ENCODE peak calls at places on chromosome 22, in four cellular contexts. Q, X, D and L are unnamed samples.
A peak's percentile ranks its signal among the peaks of the same experiment; 100 is the strongest.

GRCh38 chr22:26322179-26322905 is 106.7 kb upstream of the ASPHD2 start:
- DNase-seq in X (peak; percentile 71), Q (no peak), D (no peak), L (peak; percentile 12)

GRCh38 chr22:48186121-48186790 is 1423.8 kb downstream of the TBC1D22A start:
- DNase-seq in D (no peak), X (no peak), Q (no peak), L (no peak)

GRCh38 chr22:23803001-23803819 is 16.4 kb downstream of the SMARCB1 start:
- DNase-seq in D (no peak), Q (no peak), X (no peak), L (no peak)

GRCh38 chr22:30309981-30310672 is 16.6 kb downstream of the TBC1D10A start:
- DNase-seq in X (no peak), Q (no peak), D (no peak), L (no peak)

GRCh38 chr22:24424901-24425775 is 2.3 kb upstream of the ADORA2A start:
- DNase-seq in X (no peak), Q (no peak), D (no peak), L (no peak)

GRCh38 chr22:48821346-48822186 is 1006.1 kb downstream of the BRD1 start:
- DNase-seq in Q (no peak), X (no peak), D (peak; percentile 1), L (no peak)

GRCh38 chr22:50678651-50679521 is 6.3 kb downstream of the SHANK3 start:
- DNase-seq in D (no peak), X (no peak), Q (no peak), L (no peak)

GRCh38 chr22:35043251-35043931 is 22.6 kb upstream of the ISX start:
- DNase-seq in D (peak; percentile 56), Q (no peak), X (no peak), L (no peak)

GRCh38 chr22:31683181-31684105 is 21.4 kb upstream of the PISD start:
- DNase-seq in D (no peak), Q (no peak), X (no peak), L (no peak)

GRCh38 chr22:38338772-38339379 is 21.6 kb upstream of the CSNK1E start:
- DNase-seq in D (no peak), X (no peak), Q (no peak), L (no peak)

GRCh38 chr22:45154383-45154782 is 9.3 kb upstream of the NUP50 start:
- DNase-seq in D (no peak), X (peak; percentile 53), Q (no peak), L (no peak)

GRCh38 chr22:37481347-37481907 is 4.8 kb downstream of the MFNG start:
- DNase-seq in Q (no peak), X (no peak), D (no peak), L (no peak)

GRCh38 chr22:38431266-38432010 is 23.6 kb downstream of the KCNJ4 start:
- DNase-seq in D (no peak), X (no peak), Q (no peak), L (no peak)

GRCh38 chr22:49270595-49271368 is 556.9 kb downstream of the BRD1 start:
- DNase-seq in D (no peak), Q (no peak), X (no peak), L (no peak)

GRCh38 chr22:27801616-27802388 is at the start of gene MN1:
- DNase-seq in D (peak; percentile 86), Q (peak; percentile 79), X (no peak), L (peak; percentile 75)

GRCh38 chr22:26756675-26757293 is 99.4 kb downstream of the MIAT start:
- DNase-seq in Q (peak; percentile 67), X (peak; percentile 49), D (peak; percentile 84), L (peak; percentile 69)

GRCh38 chr22:50417544-50417943 is 57.3 kb downstream of the SBF1 start:
- DNase-seq in D (no peak), Q (no peak), X (no peak), L (no peak)

GRCh38 chr22:47586038-47586437 is 823.6 kb downstream of the TBC1D22A start:
- DNase-seq in D (no peak), X (no peak), Q (no peak), L (no peak)

GRCh38 chr22:27133951-27134664 is 476.7 kb downstream of the MIAT start:
- DNase-seq in X (peak; percentile 93), D (no peak), Q (no peak), L (no peak)

GRCh38 chr22:45435544-45436139 is 22.1 kb downstream of the RIBC2 start:
- DNase-seq in D (peak; percentile 93), Q (peak; percentile 80), X (peak; percentile 87), L (peak; percentile 89)

GRCh38 chr22:27212617-27213177 is 555.3 kb downstream of the MIAT start:
- DNase-seq in Q (no peak), D (no peak), X (peak; percentile 90), L (peak; percentile 96)

GRCh38 chr22:32144875-32145274 is 14.2 kb downstream of the C22orf42 start:
- DNase-seq in X (no peak), Q (no peak), D (no peak), L (no peak)

GRCh38 chr22:22692707-22693530 is 48.5 kb downstream of the GGTLC2 start:
- DNase-seq in Q (peak; percentile 33), X (peak; percentile 31), D (peak; percentile 86), L (peak; percentile 30)

DNA sequence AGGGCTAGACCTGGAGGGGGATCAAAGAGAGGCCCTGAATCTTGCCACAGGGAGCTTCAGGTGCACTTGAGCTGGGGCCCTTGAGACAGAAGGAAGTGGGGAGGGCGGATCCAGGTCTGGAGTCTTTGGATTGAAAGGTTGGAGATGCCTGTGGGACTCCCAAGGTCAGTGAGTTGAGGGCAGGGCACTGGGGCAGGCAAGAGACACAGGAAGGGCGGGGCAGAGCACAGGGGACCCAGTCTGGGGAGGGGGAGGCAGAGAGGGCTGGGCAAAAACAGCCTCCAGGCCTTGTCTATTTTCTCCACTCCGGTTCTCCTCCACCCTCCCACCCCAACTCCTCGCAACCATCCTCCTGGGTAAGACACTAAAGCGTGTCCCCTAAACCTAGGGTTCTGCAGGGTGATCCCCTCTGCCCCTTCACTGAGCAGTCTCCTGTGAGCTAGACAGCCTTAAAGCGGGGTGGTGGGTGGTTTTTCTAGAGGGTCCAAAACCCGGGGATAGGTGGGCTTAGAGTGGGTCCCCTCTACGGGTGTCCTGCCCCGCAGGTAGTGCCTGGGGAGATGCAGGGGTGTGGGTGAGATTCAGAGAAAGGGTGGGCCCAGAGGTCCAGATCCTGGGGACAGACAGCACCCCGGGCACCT is 38.6 kb upstream of the CELSR1 start:
- DNase-seq in X (no peak), D (peak; percentile 71), Q (no peak), L (no peak)
- H3K27ac ChIP-seq in X (no peak overlapping the region), D (no peak overlapping the region), Q (no peak overlapping the region), L (no peak overlapping the region)

DNA sequence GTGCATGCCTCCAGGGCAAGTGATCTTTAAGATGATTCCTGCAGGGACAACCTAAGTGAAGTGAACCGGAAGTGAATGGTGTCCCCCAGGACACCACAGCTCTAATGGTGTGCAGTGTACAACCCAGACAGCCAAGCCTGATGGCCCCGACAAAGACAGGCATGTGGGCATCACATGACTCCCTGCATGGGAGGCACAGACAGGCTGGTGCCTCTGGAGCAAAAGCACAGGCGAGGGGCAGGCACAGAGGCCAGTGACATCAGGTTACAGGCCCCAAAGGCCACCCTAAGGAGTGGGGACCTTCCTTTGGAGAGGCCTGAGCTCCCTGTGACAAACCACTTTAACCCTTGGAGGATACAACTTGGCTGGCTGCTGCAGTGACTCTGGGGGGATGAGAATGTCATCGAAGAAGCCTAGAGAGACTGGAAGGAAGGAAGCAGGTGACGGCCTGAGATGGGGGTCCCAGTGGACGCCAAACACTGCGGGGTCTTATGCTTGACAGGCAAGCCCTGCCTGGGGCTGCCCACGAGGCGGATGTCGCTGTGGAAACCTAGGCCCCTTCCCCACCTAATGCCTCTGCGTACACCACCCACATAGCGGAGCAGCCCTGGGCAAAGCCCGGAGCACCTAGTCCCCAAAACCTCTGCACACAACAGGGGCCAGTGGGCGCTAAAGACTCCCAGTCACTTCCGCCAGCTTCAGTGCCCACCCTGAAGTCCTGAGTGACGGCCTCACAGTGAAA is 12.4 kb downstream of the POLR3H start:
- DNase-seq in X (no peak), Q (no peak), D (no peak), L (no peak)
- H3K27ac ChIP-seq in X (no peak overlapping the region), Q (no peak overlapping the region), D (no peak overlapping the region), L (no peak overlapping the region)

GRCh38 chr22:17788528-17789378 is 14.5 kb upstream of the BID start:
- DNase-seq in X (no peak), Q (no peak), D (peak; percentile 44), L (no peak)
- H3K27ac ChIP-seq in X (no peak overlapping the region), Q (no peak overlapping the region), D (no peak overlapping the region), L (no peak overlapping the region)

GRCh38 chr22:36335621-36336020 is 52.1 kb downstream of the MYH9 start:
- DNase-seq in Q (no peak), X (no peak), D (no peak), L (no peak)
- H3K27ac ChIP-seq in Q (peak overlapping the region; percentile 29), X (peak overlapping the region; percentile 98), D (peak overlapping the region; percentile 81), L (peak overlapping the region; percentile 96)

GRCh38 chr22:17806437-17806836 is 32.2 kb upstream of the BID start:
- DNase-seq in Q (no peak), X (no peak), D (no peak), L (no peak)

GRCh38 chr22:17803871-17804270 is 29.6 kb upstream of the BID start:
- DNase-seq in D (no peak), X (no peak), Q (no peak), L (no peak)

GRCh38 chr22:17802411-17802810 is 28.1 kb upstream of the BID start:
- DNase-seq in X (no peak), D (no peak), Q (no peak), L (no peak)

GRCh38 chr22:17804331-17805080 is 30.2 kb upstream of the BID start:
- DNase-seq in X (no peak), D (no peak), Q (no peak), L (no peak)

GRCh38 chr22:17802822-17803221 is 28.6 kb upstream of the BID start:
- DNase-seq in X (no peak), Q (no peak), D (no peak), L (no peak)
- H3K27ac ChIP-seq in X (no peak overlapping the region), Q (no peak overlapping the region), D (no peak overlapping the region), L (no peak overlapping the region)